ENCODE peak calls at places on chromosome 14, in four cellular contexts. O is stimulated activated CD4-positive, alpha-beta T cell treated with anti-CD3 and anti-CD28 coated beads, Interleukin-12 subunit alpha, Interleukin-12 subunit beta, amount 100 ng/mL, for 24 hours; S is iPS DF 19.7; Z is natural killer cell. Q is an unnamed sample.

GRCh38 chr14:55381040-55381439 is 30.6 kb downstream of the ATG14 start:
- DNase-seq in O (no peak), S (no peak), Z (no peak), Q (no peak)

GRCh38 chr14:77177623-77178185 is 3.9 kb upstream of the TMEM63C start:
- DNase-seq in O (no peak), S (no peak), Z (no peak), Q (no peak)

GRCh38 chr14:104686624-104687517 is 2.5 kb upstream of the INF2 start:
- DNase-seq in O (no peak), S (no peak), Z (no peak), Q (no peak)

GRCh38 chr14:52299692-52300278 is 14.3 kb upstream of the PTGER2 start:
- DNase-seq in O (no peak), S (no peak), Z (no peak), Q (peak)

GRCh38 chr14:91934554-91935285 is 12.8 kb downstream of the FBLN5 start:
- DNase-seq in O (no peak), S (no peak), Z (no peak), Q (no peak)

GRCh38 chr14:101859538-101859902 is 98.0 kb downstream of the PPP2R5C start:
- DNase-seq in O (no peak), S (no peak), Z (no peak), Q (no peak)

GRCh38 chr14:104109121-104109541 is 23.6 kb downstream of the ASPG start:
- DNase-seq in O (no peak), S (no peak), Z (no peak), Q (no peak)

GRCh38 chr14:91321131-91321530 is 76.6 kb upstream of the GPR68 start:
- DNase-seq in O (no peak), S (no peak), Z (no peak), Q (no peak)

GRCh38 chr14:103879570-103880333 is 32.4 kb upstream of the PPP1R13B start:
- DNase-seq in O (no peak), S (no peak), Z (no peak), Q (no peak)

GRCh38 chr14:21136024-21136423 is 19.8 kb downstream of the OR5AU1 start:
- DNase-seq in O (no peak), S (no peak), Z (no peak), Q (peak)

GRCh38 chr14:99781091-99781490 is 12.1 kb upstream of the EML1 start:
- DNase-seq in O (no peak), S (no peak), Z (no peak), Q (no peak)

GRCh38 chr14:76820700-76821099 is 5.5 kb upstream of the LRRC74A start:
- DNase-seq in O (no peak), S (no peak), Z (no peak), Q (no peak)

GRCh38 chr14:60622210-60622919 is 26.9 kb downstream of the SIX1 start:
- DNase-seq in O (no peak), S (no peak), Z (no peak), Q (no peak)

GRCh38 chr14:102314242-102315011 is 5.1 kb upstream of the ZNF839 start:
- DNase-seq in O (peak), S (no peak), Z (peak), Q (peak)

GRCh38 chr14:94392510-94392935 is 4.1 kb upstream of the SERPINA1 start:
- DNase-seq in O (no peak), S (no peak), Z (no peak), Q (peak)

Q was measured in GM18507.